ENCODE peak calls at places on chromosomes 16 and 17, in five cellular contexts. P, I, M, T and G are unnamed samples.

GRCh38 chr17:74738051-74738996 is 1.3 kb downstream of the RAB37 start:
- DNase-seq in P (no peak), I (no peak), M (peak; percentile 82), T (no peak), G (peak; percentile 74)

GRCh38 chr16:89923640-89924297 is 627 bp downstream of the TUBB3 start:
- DNase-seq in P (peak; percentile 75), I (peak; percentile 66), M (peak; percentile 56), T (no peak), G (no peak)

GRCh38 chr16:16124438-16124837 is 98.9 kb downstream of the ABCC6 start:
- DNase-seq in P (peak; percentile 9), I (no peak), M (no peak), T (no peak), G (no peak)

GRCh38 chr17:50480854-50481490 is 2.3 kb downstream of the RSAD1 start:
- DNase-seq in P (no peak), I (no peak), M (no peak), T (no peak), G (no peak)

GRCh38 chr16:886084-886543 is 84.7 kb downstream of the LMF1 start:
- DNase-seq in P (peak; percentile 54), I (peak; percentile 77), M (no peak), T (no peak), G (no peak)

GRCh38 chr16:69513180-69513966 is 52.4 kb upstream of the NFAT5 start:
- DNase-seq in P (no peak), I (peak; percentile 41), M (no peak), T (peak; percentile 94), G (no peak)

GRCh38 chr17:80826346-80826954 is 165.2 kb upstream of the CHMP6 start:
- DNase-seq in P (no peak), I (no peak), M (no peak), T (no peak), G (no peak)

GRCh38 chr16:61887903-61888302 is 148.3 kb downstream of the CDH8 start:
- DNase-seq in P (no peak), I (no peak), M (no peak), T (peak; percentile 74), G (peak; percentile 48)

GRCh38 chr16:66093217-66093616 is 273.3 kb upstream of the CDH5 start:
- DNase-seq in P (no peak), I (no peak), M (no peak), T (peak; percentile 85), G (no peak)

GRCh38 chr16:86508947-86509758 is 1.2 kb upstream of the FOXF1 start:
- DNase-seq in P (peak; percentile 80), I (peak; percentile 63), M (no peak), T (peak; percentile 87), G (no peak)

GRCh38 chr17:42655528-42655927 is 3.6 kb upstream of the TUBG2 start:
- DNase-seq in P (no peak), I (no peak), M (no peak), T (peak; percentile 88), G (no peak)

GRCh38 chr17:21208352-21208751 is 5.6 kb downstream of the TMEM11 start:
- DNase-seq in P (no peak), I (no peak), M (no peak), T (no peak), G (no peak)

GRCh38 chr17:4179071-4179470 is 36.1 kb downstream of the CYB5D2 start:
- DNase-seq in P (no peak), I (no peak), M (no peak), T (no peak), G (no peak)

GRCh38 chr17:14304222-14304844 is 3.5 kb downstream of the HS3ST3B1 start:
- DNase-seq in P (no peak), I (no peak), M (no peak), T (no peak), G (no peak)

GRCh38 chr16:52528393-52529080 is 18.4 kb downstream of the TOX3 start:
- DNase-seq in P (no peak), I (peak; percentile 36), M (no peak), T (no peak), G (no peak)

GRCh38 chr17:19311421-19312215 is 50.9 kb downstream of the B9D1 start:
- DNase-seq in P (no peak), I (no peak), M (no peak), T (peak; percentile 40), G (peak; percentile 57)

GRCh38 chr17:8791910-8792270 is 7.3 kb downstream of the MFSD6L start:
- DNase-seq in P (no peak), I (no peak), M (no peak), T (peak; percentile 86), G (no peak)

GRCh38 chr16:78147846-78148535 is 48.5 kb downstream of the WWOX start:
- DNase-seq in P (no peak), I (no peak), M (no peak), T (peak; percentile 5), G (no peak)

GRCh38 chr17:48555616-48556533 is 11.0 kb upstream of the HOXB2 start:
- DNase-seq in P (peak; percentile 68), I (no peak), M (no peak), T (peak; percentile 70), G (no peak)

GRCh38 chr16:28977703-28978641 is 3.4 kb downstream of the SPNS1 start:
- DNase-seq in P (peak; percentile 43), I (peak; percentile 81), M (peak; percentile 35), T (no peak), G (peak; percentile 30)

GRCh38 chr17:46883871-46884270 is 32.5 kb downstream of the WNT9B start:
- DNase-seq in P (no peak), I (no peak), M (no peak), T (no peak), G (no peak)

GRCh38 chr17:80769516-80769915 is 222.1 kb upstream of the CHMP6 start:
- DNase-seq in P (no peak), I (no peak), M (no peak), T (no peak), G (no peak)

GRCh38 chr16:23650674-23651073 is 9.4 kb downstream of the DCTN5 start:
- DNase-seq in P (peak; percentile 24), I (no peak), M (no peak), T (peak; percentile 56), G (no peak)

GRCh38 chr16:88382491-88383400 is at the start of gene ZNF469:
- DNase-seq in P (peak; percentile 69), I (peak; percentile 57), M (no peak), T (peak; percentile 40), G (no peak)

DNA sequence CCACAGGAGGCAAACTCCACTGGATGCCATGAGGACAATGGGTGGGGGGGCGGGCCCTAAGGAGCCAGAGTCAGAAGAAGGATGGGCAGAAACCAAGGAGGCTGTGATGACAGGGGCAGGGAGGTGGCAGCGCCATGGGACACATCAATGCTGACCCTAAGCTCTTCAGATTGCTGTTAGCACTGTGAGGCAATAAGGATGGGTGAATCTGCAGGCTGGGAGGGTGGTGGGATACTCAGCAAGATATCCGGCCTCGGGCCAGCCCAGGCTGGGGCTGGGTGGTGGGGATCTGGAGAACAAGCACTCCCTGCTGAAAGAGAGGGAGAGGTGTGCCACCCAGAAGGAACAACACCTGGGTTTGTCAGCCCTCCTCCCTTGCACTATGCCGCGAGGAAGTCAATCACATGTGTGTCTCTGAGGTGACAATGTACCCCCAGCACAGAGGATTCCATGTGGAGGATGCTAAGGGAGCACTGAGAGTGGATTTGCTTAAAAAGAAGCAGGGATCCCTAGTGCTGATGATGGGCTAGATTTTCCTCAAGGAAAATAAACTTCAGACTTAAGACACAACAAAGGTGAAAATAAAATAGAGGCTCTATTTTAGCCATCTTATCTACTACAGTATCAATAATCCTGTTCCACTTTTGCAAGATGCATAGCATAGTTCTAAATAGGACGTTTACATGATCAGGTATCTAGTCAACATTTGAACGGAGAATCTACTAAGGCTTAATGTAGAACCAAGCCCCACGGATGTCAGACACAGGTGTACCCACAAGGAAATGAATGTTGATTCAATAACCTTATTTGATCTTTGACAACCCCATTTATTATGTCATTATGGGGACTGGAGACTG is 22.6 kb downstream of the SMPD3 start:
- DNase-seq in P (no peak), I (no peak), M (no peak), T (no peak), G (no peak)
- H3K27me3 ChIP-seq in P (no peaks in the 10 kb centered on the region), I (no peaks in the 10 kb centered on the region), M (peaks cover 11% of the 10 kb centered on the region), T (peaks cover 7% of the 10 kb centered on the region), G (no peaks in the 10 kb centered on the region)

GRCh38 chr17:39225308-39225973 is at the start of gene STAC2:
- DNase-seq in P (no peak), I (no peak), M (no peak), T (no peak), G (no peak)
- TF ChIP-seq EZH2 in P (peak; percentile 96), I (peak; percentile 76), M (no peak), T (peak; percentile 81), G (peak; percentile 68)

GRCh38 chr16:19748389-19749110 is 30.5 kb downstream of the IQCK start:
- DNase-seq in P (no peak), I (no peak), M (no peak), T (no peak), G (no peak)

GRCh38 chr16:19744670-19745069 is 26.6 kb downstream of the IQCK start:
- DNase-seq in P (no peak), I (no peak), M (peak; percentile 78), T (no peak), G (no peak)

GRCh38 chr16:19743816-19744159 is 25.7 kb downstream of the IQCK start:
- DNase-seq in P (no peak), I (no peak), M (no peak), T (no peak), G (no peak)

GRCh38 chr16:19746561-19746960 is 28.5 kb downstream of the IQCK start:
- DNase-seq in P (peak; percentile 75), I (no peak), M (no peak), T (peak; percentile 12), G (no peak)

DNA sequence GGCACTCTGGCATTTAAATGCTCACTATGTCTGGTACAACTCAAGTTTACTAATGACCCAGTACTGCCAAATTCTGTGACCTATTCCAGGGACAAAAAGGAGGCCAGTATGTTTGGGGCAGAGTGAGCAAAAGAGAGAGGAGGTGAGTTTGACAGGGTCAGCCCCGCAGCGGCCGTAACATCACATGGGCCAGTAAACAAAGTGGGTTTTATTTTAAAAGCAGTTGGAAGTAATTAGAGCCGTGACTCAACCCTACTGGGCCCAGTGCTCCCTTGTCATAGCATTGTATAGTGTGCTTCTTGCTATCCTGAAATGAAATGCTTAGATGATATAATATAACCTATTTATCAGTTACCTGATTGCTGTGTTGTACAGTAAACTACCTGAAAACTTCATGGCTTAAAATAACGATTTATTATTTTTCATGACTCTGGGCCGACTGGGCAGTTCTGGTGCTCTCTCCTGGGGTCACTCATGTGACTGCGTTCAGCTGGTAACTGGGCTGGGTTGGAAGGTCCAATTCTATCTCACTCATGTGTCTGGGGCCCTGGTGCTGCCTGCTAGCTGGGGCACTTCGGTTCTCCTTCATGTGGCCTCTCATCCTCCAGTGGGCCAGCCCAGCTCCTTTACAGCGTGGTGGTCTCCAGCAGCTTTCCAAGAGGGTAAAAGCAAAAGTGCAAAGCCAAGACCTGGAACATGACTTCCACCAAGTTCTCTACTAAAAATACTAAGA is 27.4 kb downstream of the IQCK start:
- DNase-seq in P (no peak), I (no peak), M (no peak), T (peak; percentile 60), G (no peak)
- H2AFZ ChIP-seq in P (no peak overlapping the region), I (no peak overlapping the region), M (no peak overlapping the region), T (no peak overlapping the region), G (no peak overlapping the region)

GRCh38 chr17:7292194-7292593 is 2.2 kb downstream of the YBX2 start:
- DNase-seq in P (no peak), I (no peak), M (no peak), T (no peak), G (no peak)
- H3K27me3 ChIP-seq in P (peaks cover 67% of the 10 kb centered on the region), I (peaks cover 18% of the 10 kb centered on the region), M (peaks cover 11% of the 10 kb centered on the region), T (peaks cover 38% of the 10 kb centered on the region), G (peaks cover 71% of the 10 kb centered on the region)

GRCh38 chr17:45785373-45786193 is 1.5 kb downstream of the CRHR1 start:
- DNase-seq in P (peak; percentile 65), I (peak; percentile 52), M (no peak), T (no peak), G (no peak)
- TF ChIP-seq EZH2 in P (peak; percentile 88), I (peak; percentile 70), M (no peak), T (peak; percentile 82), G (no peak)

GRCh38 chr17:73352261-73352660 is 40.5 kb upstream of the CDC42EP4 start:
- DNase-seq in P (no peak), I (no peak), M (no peak), T (no peak), G (no peak)
- H2AFZ ChIP-seq in P (no peak overlapping the region), I (no peak overlapping the region), M (no peak overlapping the region), T (no peak overlapping the region), G (no peak overlapping the region)